ENCODE peak calls at places on chromosomes 1 and 21, in four cellular contexts. O, H, C and A are unnamed samples.

GRCh38 chr21:46116189-46116845 is 18.4 kb downstream of the COL6A2 start:
- DNase-seq in H (no peak), O (no peak), C (no peak), A (peak; percentile 84)

GRCh38 chr1:68916227-68916853 is 419.5 kb upstream of the DEPDC1 start:
- DNase-seq in O (peak; percentile 56), C (no peak), H (no peak), A (no peak)

GRCh38 chr1:111275780-111276433 is 14.7 kb upstream of the CHIA start:
- DNase-seq in O (no peak), H (no peak), C (no peak), A (no peak)

GRCh38 chr1:21305900-21306189 is 15.6 kb upstream of the ECE1 start:
- DNase-seq in O (no peak), C (no peak), H (no peak), A (no peak)

GRCh38 chr1:44672956-44673674 is 1.2 kb downstream of the TMEM53 start:
- DNase-seq in O (no peak), C (no peak), H (no peak), A (no peak)

GRCh38 chr1:181583598-181583997 is 100.3 kb downstream of the CACNA1E start:
- DNase-seq in H (no peak), C (peak; percentile 4), O (no peak), A (no peak)

GRCh38 chr1:172085372-172085771 is 244.1 kb downstream of the DNM3 start:
- DNase-seq in O (no peak), C (no peak), H (no peak), A (no peak)

GRCh38 chr21:45888361-45889009 is 93.1 kb upstream of the COL6A1 start:
- DNase-seq in C (no peak), O (no peak), H (no peak), A (no peak)

GRCh38 chr1:12618661-12619395 is 818 bp upstream of the DHRS3 start:
- DNase-seq in O (peak; percentile 66), C (peak; percentile 78), H (peak; percentile 73), A (no peak)

GRCh38 chr1:79714664-79715063 is 708.1 kb upstream of the ADGRL4 start:
- DNase-seq in C (no peak), H (no peak), O (no peak), A (no peak)

GRCh38 chr1:116825400-116825734 is 71.1 kb downstream of the CD2 start:
- DNase-seq in O (no peak), H (no peak), C (no peak), A (no peak)

GRCh38 chr21:33299181-33299752 is 25.5 kb upstream of the IFNAR1 start:
- DNase-seq in H (no peak), O (no peak), C (no peak), A (no peak)

GRCh38 chr1:206067486-206068302 is 14.7 kb downstream of the RHEX start:
- DNase-seq in C (no peak), H (peak; percentile 46), O (no peak), A (no peak)

GRCh38 chr1:178543291-178543609 is 30.3 kb downstream of the TEX35 start:
- DNase-seq in H (no peak), O (no peak), C (no peak), A (no peak)

GRCh38 chr1:52360595-52360968 is 5.4 kb downstream of the CC2D1B start:
- DNase-seq in H (no peak), C (no peak), O (no peak), A (no peak)

GRCh38 chr1:194367121-194367520 is 1180.7 kb upstream of the B3GALT2 start:
- DNase-seq in C (no peak), H (no peak), O (no peak), A (no peak)

GRCh38 chr1:1168451-1169411 is 4.9 kb upstream of the TTLL10 start:
- DNase-seq in O (no peak), H (no peak), C (no peak), A (no peak)

GRCh38 chr1:227218870-227219578 is 99.3 kb downstream of the CDC42BPA start:
- DNase-seq in C (no peak), O (peak; percentile 8), H (no peak), A (no peak)

GRCh38 chr1:204950353-204951001 is 79.8 kb downstream of the NFASC start:
- DNase-seq in O (no peak), H (no peak), C (no peak), A (no peak)

GRCh38 chr1:201169203-201169602 is 14.9 kb upstream of the TMEM9 start:
- DNase-seq in O (no peak), C (no peak), H (no peak), A (no peak)

GRCh38 chr1:36150296-36151132 is 1.2 kb upstream of the TRAPPC3 start:
- DNase-seq in O (peak; percentile 97), C (peak; percentile 85), H (peak; percentile 94), A (peak; percentile 97)

GRCh38 chr1:150256193-150256548 is 1.4 kb upstream of the CA14 start:
- DNase-seq in H (no peak), C (no peak), O (no peak), A (no peak)
- TF ChIP-seq CTCF in H (no peak), C (no peak), O (no peak), A (no peak)

DNA sequence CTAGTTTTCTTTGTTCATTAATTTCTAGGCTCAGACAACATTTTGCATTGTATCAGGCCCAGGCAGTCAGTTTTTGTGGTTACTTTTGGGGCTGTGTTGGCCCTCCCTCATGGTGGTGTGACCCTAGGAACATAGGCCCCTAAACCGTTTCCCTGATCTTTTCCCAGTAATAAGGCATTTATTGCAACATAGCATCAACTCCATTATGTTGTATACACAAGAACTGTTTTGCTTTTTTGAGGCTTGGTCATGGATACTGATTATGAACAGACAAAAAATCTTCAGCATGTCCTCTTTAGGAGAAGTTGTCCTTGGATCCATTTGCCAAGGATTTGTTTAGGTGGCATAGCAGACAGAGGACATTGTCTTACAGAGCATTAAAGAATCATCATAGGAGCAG is 10.3 kb downstream of the B3GALT2 start:
- DNase-seq in H (no peak), O (no peak), C (no peak), A (no peak)
- TF ChIP-seq CTCF in H (no peak), O (no peak), C (no peak), A (no peak)

GRCh38 chr1:228457396-228458176 is 29.6 kb upstream of the RNF187 start:
- DNase-seq in H (peak; percentile 82), C (peak; percentile 99), O (peak; percentile 94), A (peak; percentile 94)
- TF ChIP-seq CTCF in H (no peak), C (peak; percentile 15), O (peak; percentile 61), A (peak; percentile 51)

DNA sequence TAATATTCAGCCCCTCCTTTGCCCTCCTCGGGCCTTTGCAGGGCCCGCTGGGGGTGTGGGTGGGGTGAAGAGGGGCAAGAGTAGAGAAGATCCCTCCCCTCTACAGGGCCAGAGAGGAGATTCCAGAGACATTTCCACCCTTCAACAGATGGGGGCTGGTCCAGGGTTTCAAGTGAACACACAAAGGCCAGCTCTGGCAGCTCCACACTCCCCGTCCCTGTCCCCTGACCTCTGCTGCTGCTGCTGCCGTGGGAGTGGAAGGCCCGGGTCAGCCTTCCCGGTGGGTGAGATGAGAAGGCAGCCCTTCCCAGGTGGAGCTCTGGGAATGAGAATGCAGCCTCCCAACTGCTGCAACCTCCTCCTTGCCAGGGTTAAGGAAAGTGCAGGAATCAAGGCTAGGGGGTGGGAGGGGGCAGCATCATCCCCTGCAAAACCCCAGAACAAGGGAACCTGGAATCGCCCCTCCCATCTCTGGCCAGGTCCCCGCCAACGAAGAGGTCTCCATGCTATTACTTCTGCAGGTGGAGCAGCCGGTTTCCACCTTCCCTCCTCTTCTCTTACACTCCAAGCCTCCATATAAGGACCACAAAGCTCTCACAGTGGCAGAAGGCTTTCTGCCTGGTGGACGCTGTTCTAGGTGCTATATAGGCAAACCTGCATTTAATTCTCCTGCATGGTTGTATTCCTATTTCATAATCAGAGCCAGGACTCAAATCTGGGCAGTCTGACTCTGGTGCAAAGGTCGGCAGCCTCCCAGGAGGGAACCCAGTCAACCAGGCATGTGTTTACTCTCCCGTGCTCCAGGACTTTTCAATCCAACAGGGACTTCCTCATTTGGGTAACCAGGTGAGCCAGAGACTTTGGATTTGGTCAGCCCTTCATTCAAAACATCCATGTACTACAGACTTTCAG is 22.9 kb upstream of the ARHGEF10L start:
- DNase-seq in H (no peak), C (no peak), O (no peak), A (no peak)
- TF ChIP-seq CTCF in H (no peak), C (no peak), O (no peak), A (no peak)

GRCh38 chr1:38014171-38014570 is 1.6 kb downstream of the UTP11 start:
- DNase-seq in C (no peak), H (no peak), O (no peak), A (no peak)
- TF ChIP-seq CTCF in C (no peak), H (no peak), O (no peak), A (no peak)

GRCh38 chr1:100930494-100930893 is 34.6 kb downstream of the SLC30A7 start:
- DNase-seq in H (no peak), C (no peak), O (no peak), A (no peak)

GRCh38 chr1:100926240-100926639 is 30.4 kb downstream of the SLC30A7 start:
- DNase-seq in H (no peak), O (no peak), C (no peak), A (no peak)

GRCh38 chr1:100927276-100927675 is 31.4 kb downstream of the SLC30A7 start:
- DNase-seq in C (no peak), H (no peak), O (no peak), A (no peak)

GRCh38 chr1:100924991-100925390 is 29.1 kb downstream of the SLC30A7 start:
- DNase-seq in O (no peak), H (no peak), C (no peak), A (no peak)

GRCh38 chr1:100928128-100928527 is 32.2 kb downstream of the SLC30A7 start:
- DNase-seq in O (no peak), H (no peak), C (no peak), A (no peak)
- TF ChIP-seq CTCF in O (no peak), H (no peak), C (peak; percentile 27), A (no peak)